ENCODE peak calls at places on chromosome 3, in eight cellular contexts. R is AG09319; N is NCI-H1092; W is NCI-H1417; X is activated CD4-positive, CD25-positive, alpha-beta regulatory T cell; L is hypothalamus; S is stomach; M is substantia nigra. Y is an unnamed sample.

GRCh38 chr3:50580683-50581458 is 11.5 kb downstream of the HEMK1 start:
- DNase-seq in R (no peak), N (no peak), W (no peak), X (no peak), L (no peak), S (no peak), M (no peak), Y (no peak)

GRCh38 chr3:50165388-50166308 is 10.5 kb downstream of the SEMA3F start:
- DNase-seq in R (peak; percentile 40), N (no peak), W (no peak), X (no peak), L (no peak), S (peak; percentile 43), M (peak; percentile 22), Y (no peak)

GRCh38 chr3:25235471-25235870 is 192.6 kb upstream of the RARB start:
- DNase-seq in R (no peak), N (no peak), W (no peak), X (no peak), L (no peak), S (no peak), M (no peak), Y (no peak)

GRCh38 chr3:55002416-55002930 is 74.6 kb upstream of the LRTM1 start:
- DNase-seq in R (no peak), N (no peak), W (no peak), X (no peak), L (no peak), S (no peak), M (no peak), Y (no peak)

GRCh38 chr3:113263020-113263419 is 51.7 kb downstream of the BOC start:
- DNase-seq in R (no peak), N (no peak), W (no peak), X (no peak), L (no peak), S (no peak), M (no peak), Y (no peak)

GRCh38 chr3:8579101-8579500 is 65.5 kb downstream of the SSUH2 start:
- DNase-seq in R (no peak), N (no peak), W (peak; percentile 0), X (no peak), L (no peak), S (no peak), M (no peak), Y (no peak)

GRCh38 chr3:194344012-194344411 is 7.1 kb downstream of the CPN2 start:
- DNase-seq in R (no peak), N (peak; percentile 3), W (peak; percentile 25), X (peak; percentile 62), L (no peak), S (peak; percentile 84), M (peak; percentile 49), Y (peak; percentile 73)

GRCh38 chr3:194233150-194233549 is 97.2 kb downstream of the HES1 start:
- DNase-seq in R (no peak), N (no peak), W (no peak), X (no peak), L (no peak), S (no peak), M (no peak), Y (no peak)

GRCh38 chr3:27559835-27560234 is 75.7 kb upstream of the SLC4A7 start:
- DNase-seq in R (peak; percentile 66), N (no peak), W (no peak), X (no peak), L (no peak), S (no peak), M (no peak), Y (no peak)

GRCh38 chr3:123719785-123720531 is 135.1 kb upstream of the HACD2 start:
- DNase-seq in R (no peak), N (no peak), W (no peak), X (no peak), L (no peak), S (no peak), M (peak; percentile 36), Y (no peak)

GRCh38 chr3:5004319-5005152 is 25.3 kb downstream of the BHLHE40 start:
- DNase-seq in R (no peak), N (no peak), W (no peak), X (no peak), L (no peak), S (no peak), M (no peak), Y (no peak)

GRCh38 chr3:141272906-141273662 is 41.5 kb downstream of the PXYLP1 start:
- DNase-seq in R (no peak), N (no peak), W (no peak), X (no peak), L (no peak), S (no peak), M (no peak), Y (no peak)

GRCh38 chr3:44568561-44568960 is 13.6 kb downstream of the ZKSCAN7 start:
- DNase-seq in R (no peak), N (no peak), W (no peak), X (no peak), L (no peak), S (no peak), M (no peak), Y (no peak)

GRCh38 chr3:141412087-141412935 is 44.0 kb downstream of the ZBTB38 start:
- DNase-seq in R (peak; percentile 72), N (peak; percentile 74), W (peak; percentile 81), X (no peak), L (no peak), S (peak; percentile 60), M (peak; percentile 67), Y (no peak)

GRCh38 chr3:60080648-60081047 is 1030.8 kb upstream of the CFAP20DC start:
- DNase-seq in R (no peak), N (no peak), W (no peak), X (no peak), L (no peak), S (no peak), M (no peak), Y (no peak)

GRCh38 chr3:177367783-177368182 is 170.5 kb upstream of the TBL1XR1 start:
- DNase-seq in R (no peak), N (no peak), W (no peak), X (no peak), L (no peak), S (no peak), M (no peak), Y (no peak)

GRCh38 chr3:170603770-170604510 is 18.1 kb upstream of the SLC7A14 start:
- DNase-seq in R (no peak), N (no peak), W (no peak), X (no peak), L (no peak), S (no peak), M (no peak), Y (no peak)

GRCh38 chr3:196144383-196145105 is 62.7 kb upstream of the TFRC start:
- DNase-seq in R (no peak), N (no peak), W (no peak), X (peak; percentile 10), L (no peak), S (no peak), M (no peak), Y (no peak)

GRCh38 chr3:177150218-177150916 is 46.9 kb downstream of the TBL1XR1 start:
- DNase-seq in R (no peak), N (no peak), W (no peak), X (no peak), L (no peak), S (no peak), M (no peak), Y (no peak)

GRCh38 chr3:119145500-119146167 is at the start of gene TEX55:
- DNase-seq in R (peak; percentile 11), N (peak; percentile 8), W (peak; percentile 30), X (no peak), L (no peak), S (no peak), M (peak; percentile 6), Y (no peak)

GRCh38 chr3:87101873-87102272 is 110.9 kb upstream of the VGLL3 start:
- DNase-seq in R (no peak), N (no peak), W (no peak), X (no peak), L (no peak), S (no peak), M (no peak), Y (no peak)

GRCh38 chr3:41176554-41176953 is 22.8 kb upstream of the CTNNB1 start:
- DNase-seq in R (no peak), N (no peak), W (no peak), X (no peak), L (no peak), S (no peak), M (no peak), Y (no peak)